ENCODE peak calls at places on chromosomes 12 and 14, in four cellular contexts. F, E, P and W are unnamed samples.

GRCh38 chr12:15719230-15719629 is 70.0 kb downstream of the EPS8 start:
- DNase-seq in F (no peak), E (no peak), P (no peak), W (no peak)

GRCh38 chr14:59534361-59534987 is 42.1 kb downstream of the CCDC175 start:
- DNase-seq in F (no peak), E (no peak), P (no peak), W (no peak)

GRCh38 chr12:31524791-31525495 is 66.0 kb downstream of the DENND5B start:
- DNase-seq in F (no peak), E (peak), P (no peak), W (no peak)

GRCh38 chr12:26523708-26524150 is 309.3 kb downstream of the ITPR2 start:
- DNase-seq in F (no peak), E (no peak), P (no peak), W (no peak)

GRCh38 chr14:73058923-73059311 is 583 bp downstream of the RBM25 start:
- DNase-seq in F (peak), E (no peak), P (peak), W (peak)

GRCh38 chr12:48795550-48796455 is 6.9 kb upstream of the ADCY6 start:
- DNase-seq in F (peak), E (peak), P (peak), W (peak)

GRCh38 chr12:48003226-48004038 is 844 bp downstream of the COL2A1 start:
- DNase-seq in F (no peak), E (no peak), P (no peak), W (no peak)

GRCh38 chr12:15677207-15677606 is 112.0 kb downstream of the EPS8 start:
- DNase-seq in F (no peak), E (no peak), P (no peak), W (no peak)

GRCh38 chr14:95299271-95299670 is 20.4 kb downstream of the CLMN start:
- DNase-seq in F (no peak), E (no peak), P (no peak), W (no peak)

GRCh38 chr12:10395390-10395998 is 5.7 kb upstream of the KLRK1 start:
- DNase-seq in F (peak), E (peak), P (no peak), W (peak)

GRCh38 chr14:96088131-96088880 is 49.1 kb downstream of the C14orf132 start:
- DNase-seq in F (no peak), E (no peak), P (no peak), W (no peak)

GRCh38 chr12:45762185-45763110 is 32.9 kb downstream of the ARID2 start:
- DNase-seq in F (peak), E (no peak), P (peak), W (peak)

GRCh38 chr12:107402041-107403022 is 283.3 kb upstream of the PWP1 start:
- DNase-seq in F (peak), E (no peak), P (peak), W (peak)

GRCh38 chr12:7512528-7512927 is 9.0 kb upstream of the CD163 start:
- DNase-seq in F (peak), E (no peak), P (no peak), W (no peak)

GRCh38 chr14:60642270-60642789 is 6.9 kb downstream of the SIX1 start:
- DNase-seq in F (no peak), E (no peak), P (no peak), W (no peak)

GRCh38 chr12:119940881-119941280 is 48.2 kb upstream of the BICDL1 start:
- DNase-seq in F (peak), E (no peak), P (no peak), W (no peak)

GRCh38 chr12:64088431-64089349 is 133.4 kb downstream of the KICS2 start:
- DNase-seq in F (peak), E (no peak), P (peak), W (peak)

GRCh38 chr14:33848706-33849454 is 102.0 kb downstream of the EGLN3 start:
- DNase-seq in F (peak), E (no peak), P (peak), W (peak)

GRCh38 chr12:88650715-88651114 is 70.4 kb upstream of the KITLG start:
- DNase-seq in F (no peak), E (no peak), P (no peak), W (no peak)
- TF ChIP-seq FOXM1 in F (no peak), E (no peak), P (no peak), W (no peak)

GRCh38 chr12:117166107-117166506 is 24.2 kb downstream of the FBXO21 start:
- DNase-seq in F (no peak), E (no peak), P (no peak), W (no peak)

GRCh38 chr12:117162167-117162539 is 28.1 kb downstream of the FBXO21 start:
- DNase-seq in F (no peak), E (no peak), P (no peak), W (no peak)

GRCh38 chr12:117162649-117163048 is 27.6 kb downstream of the FBXO21 start:
- DNase-seq in F (no peak), E (no peak), P (no peak), W (no peak)

GRCh38 chr12:117167769-117168168 is 22.5 kb downstream of the FBXO21 start:
- DNase-seq in F (no peak), E (no peak), P (no peak), W (no peak)

GRCh38 chr12:117165342-117165741 is 24.9 kb downstream of the FBXO21 start:
- DNase-seq in F (no peak), E (no peak), P (no peak), W (no peak)
- TF ChIP-seq FOXK2 in F (no peak), E (no peak), P (no peak), W (no peak)

GRCh38 chr12:33588082-33588712 is 148.6 kb upstream of the SYT10 start:
- DNase-seq in F (no peak), E (no peak), P (peak), W (no peak)
- TF ChIP-seq FOXM1 in F (no peak), E (no peak), P (peak), W (no peak)

DNA sequence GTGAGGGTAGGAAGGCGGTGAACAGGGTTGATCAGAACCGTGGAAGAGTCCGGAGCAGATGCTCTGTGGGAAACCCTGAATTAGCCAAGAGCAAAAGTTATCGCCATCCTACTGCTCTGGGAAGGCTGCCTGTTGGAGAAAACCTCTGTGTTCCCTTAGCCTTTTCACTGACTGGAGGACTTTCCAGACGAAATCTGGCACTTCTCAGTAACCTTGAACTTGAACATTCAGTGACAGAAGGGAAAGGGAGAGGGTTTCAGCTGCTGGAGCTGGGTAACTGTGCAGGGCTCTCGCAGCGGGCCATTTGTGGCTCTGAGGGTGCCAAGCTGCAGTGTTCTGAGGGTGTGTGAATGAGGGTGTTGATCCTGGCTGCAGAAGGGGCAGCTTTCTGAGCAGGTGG is 23.4 kb downstream of the ETV6 start:
- DNase-seq in F (no peak), E (no peak), P (no peak), W (no peak)
- TF ChIP-seq FOXK2 in F (no peak), E (no peak), P (no peak), W (no peak)

DNA sequence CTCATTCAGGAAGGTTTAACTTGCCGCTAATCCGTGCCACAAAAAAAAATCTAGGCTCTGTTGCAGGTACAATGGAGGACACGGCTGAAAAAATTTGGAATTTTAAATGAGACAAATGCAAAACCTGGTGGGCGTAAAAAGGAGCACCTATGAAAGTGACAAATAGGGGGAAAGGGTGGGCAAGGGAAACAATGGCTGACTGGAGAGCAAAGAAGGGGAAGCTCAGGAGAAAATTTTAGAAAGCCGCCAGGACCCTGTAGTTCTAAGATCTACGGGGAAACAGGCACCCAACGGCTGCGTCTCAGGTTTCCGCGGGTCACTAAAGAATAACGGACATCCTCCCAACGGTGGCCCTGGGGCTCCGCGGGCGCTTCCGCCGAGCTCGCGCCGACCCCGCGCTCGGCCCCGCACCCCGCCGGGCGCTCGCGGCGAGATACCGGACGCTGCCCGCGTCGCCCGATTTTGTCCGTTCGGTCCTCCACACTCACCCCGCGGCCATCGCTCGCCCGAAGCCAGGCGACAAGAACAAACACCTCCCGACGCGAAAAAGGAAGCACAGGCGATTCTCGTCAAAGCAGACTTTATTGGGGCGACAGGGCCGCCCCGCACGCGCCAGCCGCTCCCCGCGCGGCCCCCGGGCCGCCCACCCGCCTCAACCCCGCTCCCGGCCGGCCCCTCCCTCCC is 1.1 kb upstream of the YY1 start:
- DNase-seq in F (peak), E (no peak), P (peak), W (peak)
- TF ChIP-seq FOXM1 in F (no peak), E (no peak), P (no peak), W (no peak)

DNA sequence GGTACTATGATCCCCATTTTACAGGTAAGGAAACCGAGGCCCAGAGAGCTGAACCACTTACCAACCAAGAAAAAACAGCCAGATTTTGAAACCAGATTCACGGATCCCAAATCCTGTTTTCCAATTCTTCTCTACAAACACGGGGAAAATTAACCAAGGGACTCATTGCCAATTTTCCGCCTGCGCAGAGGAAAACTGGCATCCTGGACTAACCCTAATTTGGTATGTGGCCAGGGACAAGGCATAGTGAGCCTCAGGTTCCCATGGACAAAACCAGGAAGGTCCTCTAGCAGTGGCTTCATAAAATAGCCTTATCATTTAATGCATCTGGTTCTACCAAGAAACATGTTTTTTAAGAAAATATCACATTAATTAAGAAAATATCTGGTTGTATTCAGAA is 517.3 kb downstream of the MED13L start:
- DNase-seq in F (no peak), E (no peak), P (no peak), W (no peak)
- TF ChIP-seq FOXK2 in F (no peak), E (no peak), P (no peak), W (no peak)

DNA sequence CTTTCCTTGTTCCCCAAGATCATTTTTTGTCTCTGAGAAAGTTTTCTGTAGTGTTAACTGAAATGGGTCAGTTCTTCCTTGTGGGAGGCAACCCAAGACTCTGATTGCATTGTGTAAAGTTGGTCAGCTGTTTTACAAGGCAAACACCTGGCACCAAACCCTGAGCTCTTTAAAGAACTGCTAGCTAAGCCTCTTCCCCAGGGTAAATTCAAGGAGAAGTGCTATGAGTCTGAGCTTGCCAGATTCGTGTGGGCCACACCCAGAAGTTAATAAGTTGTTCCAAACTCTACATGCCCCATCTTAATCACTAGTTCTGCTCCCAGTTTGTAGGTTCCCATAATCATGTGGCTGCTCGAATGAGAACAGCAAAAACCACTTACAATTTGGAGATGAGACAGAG is 214.5 kb downstream of the BTG1 start:
- DNase-seq in F (no peak), E (no peak), P (no peak), W (no peak)
- TF ChIP-seq FOXM1 in F (no peak), E (no peak), P (no peak), W (no peak)

GRCh38 chr14:77059276-77059934 is 30.9 kb upstream of the IRF2BPL start:
- DNase-seq in F (peak), E (no peak), P (peak), W (peak)
- TF ChIP-seq FOXK2 in F (no peak), E (no peak), P (no peak), W (no peak)

GRCh38 chr12:132511516-132512196 is 21.7 kb downstream of the FBRSL1 start:
- DNase-seq in F (no peak), E (no peak), P (no peak), W (no peak)
- TF ChIP-seq FOXM1 in F (no peak), E (no peak), P (no peak), W (no peak)

GRCh38 chr12:124371970-124372555 is 77.2 kb downstream of the RFLNA start:
- DNase-seq in F (no peak), E (no peak), P (no peak), W (no peak)

GRCh38 chr12:124370851-124371250 is 76.0 kb downstream of the RFLNA start:
- DNase-seq in F (no peak), E (no peak), P (no peak), W (no peak)

GRCh38 chr12:124369901-124370378 is 75.0 kb downstream of the RFLNA start:
- DNase-seq in F (no peak), E (no peak), P (no peak), W (no peak)

GRCh38 chr12:124370384-124370783 is 75.5 kb downstream of the RFLNA start:
- DNase-seq in F (no peak), E (no peak), P (no peak), W (no peak)

DNA sequence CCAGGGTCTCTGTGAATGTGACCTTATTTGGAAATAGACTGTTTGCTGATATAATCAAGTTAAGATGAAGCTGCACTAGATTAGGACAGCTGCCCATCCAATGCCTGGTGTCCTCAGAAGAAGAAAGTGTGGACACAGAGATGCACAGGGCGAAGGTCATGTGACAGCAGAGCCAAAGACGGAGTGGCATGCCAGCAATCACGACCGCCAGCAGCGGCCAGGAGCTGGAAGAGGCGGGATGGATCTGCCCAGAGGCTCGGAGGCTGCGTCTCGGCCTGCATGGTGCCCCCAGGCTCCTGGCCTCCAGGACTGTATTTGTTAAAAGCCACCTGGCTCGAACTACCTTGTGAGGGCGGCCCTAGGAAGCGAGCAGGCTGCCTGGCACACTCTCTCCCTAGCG is 76.5 kb downstream of the RFLNA start:
- DNase-seq in F (no peak), E (no peak), P (no peak), W (no peak)
- TF ChIP-seq FOXK2 in F (no peak), E (no peak), P (no peak), W (no peak)